ENCODE peak calls at places on chromosomes 2 and 18, in seven cellular contexts. One of them, this sample, is unnamed.
A peak's percentile ranks its signal among the peaks of the same experiment; 100 is the strongest.

GRCh38 chr2:231523451-231524266 is 6.6 kb downstream of the NMUR1 start:
- ATAC-seq in naive thymus-derived CD4-positive, alpha-beta T cell: peak; percentile 78
- ATAC-seq in GM23338: no peak
- ATAC-seq in HCT116: no peak
- ATAC-seq in upper lobe of left lung: no peak
- ATAC-seq in upper lobe of right lung: no peak
- ATAC-seq in left lung: no peak
- ATAC-seq in this sample: no peak

GRCh38 chr18:46283895-46284295 is 179.7 kb downstream of the HAUS1 start:
- ATAC-seq in naive thymus-derived CD4-positive, alpha-beta T cell: no peak
- ATAC-seq in GM23338: peak; percentile 91
- ATAC-seq in HCT116: no peak
- ATAC-seq in upper lobe of left lung: no peak
- ATAC-seq in upper lobe of right lung: no peak
- ATAC-seq in left lung: no peak
- ATAC-seq in this sample: no peak

GRCh38 chr2:181466661-181467576 is 9.7 kb downstream of the ITGA4 start:
- ATAC-seq in naive thymus-derived CD4-positive, alpha-beta T cell: peak; percentile 68
- ATAC-seq in GM23338: peak; percentile 76
- ATAC-seq in HCT116: peak; percentile 72
- ATAC-seq in upper lobe of left lung: no peak
- ATAC-seq in upper lobe of right lung: peak; percentile 59
- ATAC-seq in left lung: peak; percentile 52
- ATAC-seq in this sample: no peak

GRCh38 chr18:55106466-55106865 is 147.2 kb upstream of the CCDC68 start:
- ATAC-seq in naive thymus-derived CD4-positive, alpha-beta T cell: no peak
- ATAC-seq in GM23338: no peak
- ATAC-seq in HCT116: no peak
- ATAC-seq in upper lobe of left lung: no peak
- ATAC-seq in upper lobe of right lung: no peak
- ATAC-seq in left lung: no peak
- ATAC-seq in this sample: no peak

GRCh38 chr2:13968811-13969210 is 663.7 kb upstream of the LRATD1 start:
- ATAC-seq in naive thymus-derived CD4-positive, alpha-beta T cell: no peak
- ATAC-seq in GM23338: no peak
- ATAC-seq in HCT116: no peak
- ATAC-seq in upper lobe of left lung: no peak
- ATAC-seq in upper lobe of right lung: no peak
- ATAC-seq in left lung: no peak
- ATAC-seq in this sample: no peak

GRCh38 chr2:128403814-128404708 is 85.4 kb upstream of the HS6ST1 start:
- ATAC-seq in naive thymus-derived CD4-positive, alpha-beta T cell: no peak
- ATAC-seq in GM23338: no peak
- ATAC-seq in HCT116: no peak
- ATAC-seq in upper lobe of left lung: no peak
- ATAC-seq in upper lobe of right lung: no peak
- ATAC-seq in left lung: no peak
- ATAC-seq in this sample: no peak

GRCh38 chr2:105886029-105886454 is 141.3 kb downstream of the NCK2 start:
- ATAC-seq in naive thymus-derived CD4-positive, alpha-beta T cell: no peak
- ATAC-seq in GM23338: no peak
- ATAC-seq in HCT116: no peak
- ATAC-seq in upper lobe of left lung: no peak
- ATAC-seq in upper lobe of right lung: no peak
- ATAC-seq in left lung: peak; percentile 26
- ATAC-seq in this sample: no peak

GRCh38 chr2:222315443-222316121 is 16.8 kb upstream of the PAX3 start:
- ATAC-seq in naive thymus-derived CD4-positive, alpha-beta T cell: no peak
- ATAC-seq in GM23338: no peak
- ATAC-seq in HCT116: no peak
- ATAC-seq in upper lobe of left lung: no peak
- ATAC-seq in upper lobe of right lung: no peak
- ATAC-seq in left lung: no peak
- ATAC-seq in this sample: no peak

GRCh38 chr2:30710016-30710415 is 97.2 kb downstream of the CAPN13 start:
- ATAC-seq in naive thymus-derived CD4-positive, alpha-beta T cell: no peak
- ATAC-seq in GM23338: no peak
- ATAC-seq in HCT116: no peak
- ATAC-seq in upper lobe of left lung: no peak
- ATAC-seq in upper lobe of right lung: no peak
- ATAC-seq in left lung: no peak
- ATAC-seq in this sample: no peak

GRCh38 chr18:8610442-8610801 is 1.2 kb downstream of the RAB12 start:
- ATAC-seq in naive thymus-derived CD4-positive, alpha-beta T cell: no peak
- ATAC-seq in GM23338: no peak
- ATAC-seq in HCT116: no peak
- ATAC-seq in upper lobe of left lung: no peak
- ATAC-seq in upper lobe of right lung: no peak
- ATAC-seq in left lung: peak; percentile 8
- ATAC-seq in this sample: no peak

GRCh38 chr2:12817870-12818269 is 101.1 kb downstream of the TRIB2 start:
- ATAC-seq in naive thymus-derived CD4-positive, alpha-beta T cell: no peak
- ATAC-seq in GM23338: no peak
- ATAC-seq in HCT116: no peak
- ATAC-seq in upper lobe of left lung: no peak
- ATAC-seq in upper lobe of right lung: no peak
- ATAC-seq in left lung: no peak
- ATAC-seq in this sample: no peak

GRCh38 chr18:70430501-70431173 is 141.8 kb downstream of the SOCS6 start:
- ATAC-seq in naive thymus-derived CD4-positive, alpha-beta T cell: no peak
- ATAC-seq in GM23338: no peak
- ATAC-seq in HCT116: no peak
- ATAC-seq in upper lobe of left lung: no peak
- ATAC-seq in upper lobe of right lung: no peak
- ATAC-seq in left lung: no peak
- ATAC-seq in this sample: no peak

GRCh38 chr2:154264024-154264423 is 392.3 kb downstream of the GALNT13 start:
- ATAC-seq in naive thymus-derived CD4-positive, alpha-beta T cell: no peak
- ATAC-seq in GM23338: no peak
- ATAC-seq in HCT116: peak; percentile 42
- ATAC-seq in upper lobe of left lung: no peak
- ATAC-seq in upper lobe of right lung: no peak
- ATAC-seq in left lung: no peak
- ATAC-seq in this sample: no peak

GRCh38 chr2:144702051-144702450 is 182.1 kb upstream of the ZEB2 start:
- ATAC-seq in naive thymus-derived CD4-positive, alpha-beta T cell: peak; percentile 61
- ATAC-seq in GM23338: no peak
- ATAC-seq in HCT116: no peak
- ATAC-seq in upper lobe of left lung: no peak
- ATAC-seq in upper lobe of right lung: peak; percentile 91
- ATAC-seq in left lung: peak; percentile 72
- ATAC-seq in this sample: no peak
- H3K27ac ChIP-seq in naive thymus-derived CD4-positive, alpha-beta T cell: no peak overlapping the region
- H3K27ac ChIP-seq in GM23338: no peak overlapping the region
- H3K27ac ChIP-seq in HCT116: no peak overlapping the region
- H3K27ac ChIP-seq in upper lobe of left lung: peak overlapping the region; percentile 77
- H3K27ac ChIP-seq in upper lobe of right lung: peak overlapping the region; percentile 59
- H3K27ac ChIP-seq in left lung: peak overlapping the region; percentile 74
- H3K27ac ChIP-seq in this sample: no peak overlapping the region

GRCh38 chr2:170923799-170924198 is 5.3 kb upstream of the GORASP2 start:
- ATAC-seq in naive thymus-derived CD4-positive, alpha-beta T cell: no peak
- ATAC-seq in GM23338: no peak
- ATAC-seq in HCT116: no peak
- ATAC-seq in upper lobe of left lung: no peak
- ATAC-seq in upper lobe of right lung: no peak
- ATAC-seq in left lung: no peak
- ATAC-seq in this sample: no peak
- H3K36me3 ChIP-seq in naive thymus-derived CD4-positive, alpha-beta T cell: no peaks in the 10 kb centered on the region
- H3K36me3 ChIP-seq in GM23338: no peaks in the 10 kb centered on the region
- H3K36me3 ChIP-seq in HCT116: no peaks in the 10 kb centered on the region
- H3K36me3 ChIP-seq in upper lobe of left lung: no peaks in the 10 kb centered on the region
- H3K36me3 ChIP-seq in upper lobe of right lung: no peaks in the 10 kb centered on the region
- H3K36me3 ChIP-seq in left lung: no peaks in the 10 kb centered on the region
- H3K36me3 ChIP-seq in this sample: no peaks in the 10 kb centered on the region

DNA sequence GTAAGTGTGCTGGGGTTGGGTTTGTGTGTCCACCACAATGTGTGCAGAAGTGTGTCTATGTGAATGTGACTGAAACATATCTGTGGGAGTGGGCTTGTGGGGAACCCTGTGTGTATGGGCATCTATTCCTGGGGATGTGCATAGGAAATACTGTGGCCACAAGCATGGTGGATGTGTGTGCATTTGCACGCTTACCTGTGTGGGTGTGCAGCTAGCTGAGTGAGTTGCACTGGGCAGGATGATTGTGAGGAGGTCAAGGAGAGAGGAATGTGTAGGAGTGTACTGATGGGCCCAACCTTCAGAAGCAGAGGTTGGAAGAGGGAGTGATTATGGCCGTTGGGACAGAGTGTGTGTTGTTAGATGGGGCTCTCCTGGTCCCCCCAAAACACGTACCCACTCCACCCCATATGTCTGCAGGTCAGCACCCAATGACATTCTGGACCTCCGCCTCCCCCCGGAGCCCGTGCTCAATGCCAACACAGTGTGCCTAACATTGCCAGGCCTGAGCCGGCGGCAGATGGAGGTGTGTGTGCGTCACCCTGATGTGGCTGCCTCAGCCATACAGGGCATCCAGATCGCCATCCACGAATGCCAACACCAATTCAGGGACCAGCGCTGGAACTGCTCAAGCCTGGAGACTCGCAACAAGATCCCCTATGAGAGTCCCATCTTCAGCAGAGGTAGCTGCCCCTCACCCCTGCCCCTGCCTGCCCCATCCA is 1.3 kb downstream of the WNT10A start:
- ATAC-seq in naive thymus-derived CD4-positive, alpha-beta T cell: no peak
- ATAC-seq in GM23338: no peak
- ATAC-seq in HCT116: no peak
- ATAC-seq in upper lobe of left lung: no peak
- ATAC-seq in upper lobe of right lung: no peak
- ATAC-seq in left lung: no peak
- ATAC-seq in this sample: no peak
- H3K27ac ChIP-seq in naive thymus-derived CD4-positive, alpha-beta T cell: peak overlapping the region; percentile 16
- H3K27ac ChIP-seq in GM23338: no peak overlapping the region
- H3K27ac ChIP-seq in HCT116: no peak overlapping the region
- H3K27ac ChIP-seq in upper lobe of left lung: no peak overlapping the region
- H3K27ac ChIP-seq in upper lobe of right lung: no peak overlapping the region
- H3K27ac ChIP-seq in left lung: no peak overlapping the region
- H3K27ac ChIP-seq in this sample: no peak overlapping the region

GRCh38 chr2:47024046-47024445 is 108.4 kb upstream of the MCFD2 start:
- ATAC-seq in naive thymus-derived CD4-positive, alpha-beta T cell: no peak
- ATAC-seq in GM23338: no peak
- ATAC-seq in HCT116: no peak
- ATAC-seq in upper lobe of left lung: no peak
- ATAC-seq in upper lobe of right lung: no peak
- ATAC-seq in left lung: no peak
- ATAC-seq in this sample: no peak
- H3K36me3 ChIP-seq in naive thymus-derived CD4-positive, alpha-beta T cell: no peaks in the 10 kb centered on the region
- H3K36me3 ChIP-seq in GM23338: no peaks in the 10 kb centered on the region
- H3K36me3 ChIP-seq in HCT116: no peaks in the 10 kb centered on the region
- H3K36me3 ChIP-seq in upper lobe of left lung: peaks cover 90% of the 10 kb centered on the region
- H3K36me3 ChIP-seq in upper lobe of right lung: peaks cover 80% of the 10 kb centered on the region
- H3K36me3 ChIP-seq in left lung: no peaks in the 10 kb centered on the region
- H3K36me3 ChIP-seq in this sample: peaks cover 83% of the 10 kb centered on the region

GRCh38 chr2:226411727-226412360 is 387.8 kb downstream of the IRS1 start:
- ATAC-seq in naive thymus-derived CD4-positive, alpha-beta T cell: peak; percentile 44
- ATAC-seq in GM23338: no peak
- ATAC-seq in HCT116: peak; percentile 93
- ATAC-seq in upper lobe of left lung: no peak
- ATAC-seq in upper lobe of right lung: no peak
- ATAC-seq in left lung: peak; percentile 42
- ATAC-seq in this sample: no peak
- H3K27ac ChIP-seq in naive thymus-derived CD4-positive, alpha-beta T cell: no peak overlapping the region
- H3K27ac ChIP-seq in GM23338: no peak overlapping the region
- H3K27ac ChIP-seq in HCT116: peak overlapping the region; percentile 96
- H3K27ac ChIP-seq in upper lobe of left lung: no peak overlapping the region
- H3K27ac ChIP-seq in upper lobe of right lung: no peak overlapping the region
- H3K27ac ChIP-seq in left lung: no peak overlapping the region
- H3K27ac ChIP-seq in this sample: no peak overlapping the region

GRCh38 chr18:63240541-63241316 is 78.8 kb downstream of the BCL2 start:
- ATAC-seq in naive thymus-derived CD4-positive, alpha-beta T cell: no peak
- ATAC-seq in GM23338: no peak
- ATAC-seq in HCT116: no peak
- ATAC-seq in upper lobe of left lung: no peak
- ATAC-seq in upper lobe of right lung: no peak
- ATAC-seq in left lung: no peak
- ATAC-seq in this sample: no peak

GRCh38 chr18:63237911-63238710 is 81.5 kb downstream of the BCL2 start:
- ATAC-seq in naive thymus-derived CD4-positive, alpha-beta T cell: no peak
- ATAC-seq in GM23338: peak; percentile 85
- ATAC-seq in HCT116: peak; percentile 96
- ATAC-seq in upper lobe of left lung: peak; percentile 76
- ATAC-seq in upper lobe of right lung: peak; percentile 74
- ATAC-seq in left lung: peak; percentile 81
- ATAC-seq in this sample: peak; percentile 82

GRCh38 chr18:63241739-63242138 is 77.8 kb downstream of the BCL2 start:
- ATAC-seq in naive thymus-derived CD4-positive, alpha-beta T cell: no peak
- ATAC-seq in GM23338: no peak
- ATAC-seq in HCT116: no peak
- ATAC-seq in upper lobe of left lung: no peak
- ATAC-seq in upper lobe of right lung: no peak
- ATAC-seq in left lung: no peak
- ATAC-seq in this sample: no peak

GRCh38 chr18:63238711-63239110 is 80.9 kb downstream of the BCL2 start:
- ATAC-seq in naive thymus-derived CD4-positive, alpha-beta T cell: no peak
- ATAC-seq in GM23338: peak; percentile 95
- ATAC-seq in HCT116: peak; percentile 48
- ATAC-seq in upper lobe of left lung: no peak
- ATAC-seq in upper lobe of right lung: no peak
- ATAC-seq in left lung: no peak
- ATAC-seq in this sample: no peak

GRCh38 chr18:63241317-63241712 is 78.3 kb downstream of the BCL2 start:
- ATAC-seq in naive thymus-derived CD4-positive, alpha-beta T cell: peak; percentile 30
- ATAC-seq in GM23338: no peak
- ATAC-seq in HCT116: no peak
- ATAC-seq in upper lobe of left lung: no peak
- ATAC-seq in upper lobe of right lung: no peak
- ATAC-seq in left lung: no peak
- ATAC-seq in this sample: no peak
- H3K36me3 ChIP-seq in naive thymus-derived CD4-positive, alpha-beta T cell: no peaks in the 10 kb centered on the region
- H3K36me3 ChIP-seq in GM23338: no peaks in the 10 kb centered on the region
- H3K36me3 ChIP-seq in HCT116: no peaks in the 10 kb centered on the region
- H3K36me3 ChIP-seq in upper lobe of left lung: no peaks in the 10 kb centered on the region
- H3K36me3 ChIP-seq in upper lobe of right lung: no peaks in the 10 kb centered on the region
- H3K36me3 ChIP-seq in left lung: no peaks in the 10 kb centered on the region
- H3K36me3 ChIP-seq in this sample: no peaks in the 10 kb centered on the region

GRCh38 chr2:216340280-216340631 is 32.0 kb downstream of the MARCHF4 start:
- ATAC-seq in naive thymus-derived CD4-positive, alpha-beta T cell: no peak
- ATAC-seq in GM23338: peak; percentile 39
- ATAC-seq in HCT116: no peak
- ATAC-seq in upper lobe of left lung: no peak
- ATAC-seq in upper lobe of right lung: no peak
- ATAC-seq in left lung: peak; percentile 15
- ATAC-seq in this sample: no peak
- H3K27ac ChIP-seq in naive thymus-derived CD4-positive, alpha-beta T cell: no peak overlapping the region
- H3K27ac ChIP-seq in GM23338: peak overlapping the region; percentile 8
- H3K27ac ChIP-seq in HCT116: no peak overlapping the region
- H3K27ac ChIP-seq in upper lobe of left lung: peak overlapping the region; percentile 31
- H3K27ac ChIP-seq in upper lobe of right lung: no peak overlapping the region
- H3K27ac ChIP-seq in left lung: no peak overlapping the region
- H3K27ac ChIP-seq in this sample: peak overlapping the region; percentile 47

GRCh38 chr2:10180271-10180670 is 57.7 kb downstream of the RRM2 start:
- ATAC-seq in naive thymus-derived CD4-positive, alpha-beta T cell: no peak
- ATAC-seq in GM23338: no peak
- ATAC-seq in HCT116: no peak
- ATAC-seq in upper lobe of left lung: no peak
- ATAC-seq in upper lobe of right lung: no peak
- ATAC-seq in left lung: no peak
- ATAC-seq in this sample: no peak
- H3K36me3 ChIP-seq in naive thymus-derived CD4-positive, alpha-beta T cell: no peaks in the 10 kb centered on the region
- H3K36me3 ChIP-seq in GM23338: no peaks in the 10 kb centered on the region
- H3K36me3 ChIP-seq in HCT116: no peaks in the 10 kb centered on the region
- H3K36me3 ChIP-seq in upper lobe of left lung: no peaks in the 10 kb centered on the region
- H3K36me3 ChIP-seq in upper lobe of right lung: no peaks in the 10 kb centered on the region
- H3K36me3 ChIP-seq in left lung: no peaks in the 10 kb centered on the region
- H3K36me3 ChIP-seq in this sample: no peaks in the 10 kb centered on the region